ENCODE peak calls at places on chromosomes 4 and X, in ten cellular contexts. One of them, this sample, is unnamed.

GRCh38 chr4:163233321-163233720 is 66.6 kb upstream of the NAF1 start:
- DNase-seq in PC-9: no peak
- DNase-seq in ecto neural progenitor cell: no peak
- DNase-seq in NCI-H2171 treated with DMSO at 0.1 percent for 48 hours: no peak
- DNase-seq in naive thymus-derived CD8-positive, alpha-beta T cell: no peak
- DNase-seq in left lung: no peak
- DNase-seq in fibroblast of mammary gland: no peak
- DNase-seq in RWPE2: no peak
- DNase-seq in NCI-H187: no peak
- DNase-seq in AG08395: no peak
- DNase-seq in this sample: no peak

GRCh38 chr4:65868096-65868824 is 198.0 kb upstream of the EPHA5 start:
- DNase-seq in ecto neural progenitor cell: no peak
- DNase-seq in naive thymus-derived CD8-positive, alpha-beta T cell: no peak
- DNase-seq in fibroblast of mammary gland: no peak
- DNase-seq in left lung: no peak
- DNase-seq in PC-9: peak; percentile 36
- DNase-seq in RWPE2: no peak
- DNase-seq in AG08395: no peak
- DNase-seq in NCI-H2171 treated with DMSO at 0.1 percent for 48 hours: no peak
- DNase-seq in NCI-H187: no peak
- DNase-seq in this sample: no peak

GRCh38 chr4:163157157-163157556 is 9.5 kb downstream of the NAF1 start:
- DNase-seq in NCI-H2171 treated with DMSO at 0.1 percent for 48 hours: no peak
- DNase-seq in left lung: no peak
- DNase-seq in ecto neural progenitor cell: no peak
- DNase-seq in naive thymus-derived CD8-positive, alpha-beta T cell: no peak
- DNase-seq in RWPE2: no peak
- DNase-seq in PC-9: no peak
- DNase-seq in fibroblast of mammary gland: peak; percentile 71
- DNase-seq in NCI-H187: no peak
- DNase-seq in AG08395: peak; percentile 58
- DNase-seq in this sample: no peak

GRCh38 chr4:184403384-184403781 is 71.0 kb downstream of the IRF2 start:
- DNase-seq in ecto neural progenitor cell: no peak
- DNase-seq in naive thymus-derived CD8-positive, alpha-beta T cell: no peak
- DNase-seq in AG08395: no peak
- DNase-seq in fibroblast of mammary gland: no peak
- DNase-seq in left lung: no peak
- DNase-seq in NCI-H2171 treated with DMSO at 0.1 percent for 48 hours: no peak
- DNase-seq in NCI-H187: no peak
- DNase-seq in PC-9: no peak
- DNase-seq in RWPE2: no peak
- DNase-seq in this sample: no peak

GRCh38 chr4:172899861-172900260 is 268.8 kb upstream of the GALNT7 start:
- DNase-seq in fibroblast of mammary gland: no peak
- DNase-seq in naive thymus-derived CD8-positive, alpha-beta T cell: no peak
- DNase-seq in NCI-H2171 treated with DMSO at 0.1 percent for 48 hours: no peak
- DNase-seq in left lung: no peak
- DNase-seq in NCI-H187: no peak
- DNase-seq in PC-9: peak; percentile 35
- DNase-seq in ecto neural progenitor cell: no peak
- DNase-seq in RWPE2: no peak
- DNase-seq in AG08395: no peak
- DNase-seq in this sample: no peak

GRCh38 chr4:40721730-40722171 is 28.0 kb upstream of the NSUN7 start:
- DNase-seq in NCI-H2171 treated with DMSO at 0.1 percent for 48 hours: no peak
- DNase-seq in fibroblast of mammary gland: peak; percentile 26
- DNase-seq in RWPE2: no peak
- DNase-seq in PC-9: peak; percentile 90
- DNase-seq in left lung: no peak
- DNase-seq in ecto neural progenitor cell: no peak
- DNase-seq in NCI-H187: no peak
- DNase-seq in naive thymus-derived CD8-positive, alpha-beta T cell: no peak
- DNase-seq in AG08395: no peak
- DNase-seq in this sample: no peak

GRCh38 chr4:25092139-25092538 is 61.4 kb upstream of the LGI2 start:
- DNase-seq in left lung: no peak
- DNase-seq in ecto neural progenitor cell: no peak
- DNase-seq in naive thymus-derived CD8-positive, alpha-beta T cell: no peak
- DNase-seq in NCI-H187: no peak
- DNase-seq in AG08395: no peak
- DNase-seq in fibroblast of mammary gland: no peak
- DNase-seq in NCI-H2171 treated with DMSO at 0.1 percent for 48 hours: peak; percentile 13
- DNase-seq in PC-9: no peak
- DNase-seq in RWPE2: no peak
- DNase-seq in this sample: no peak

GRCh38 chr4:81404294-81404693 is 67.4 kb downstream of the RASGEF1B start:
- DNase-seq in NCI-H187: no peak
- DNase-seq in left lung: no peak
- DNase-seq in fibroblast of mammary gland: peak; percentile 5
- DNase-seq in naive thymus-derived CD8-positive, alpha-beta T cell: no peak
- DNase-seq in RWPE2: no peak
- DNase-seq in ecto neural progenitor cell: no peak
- DNase-seq in PC-9: no peak
- DNase-seq in AG08395: peak; percentile 18
- DNase-seq in NCI-H2171 treated with DMSO at 0.1 percent for 48 hours: no peak
- DNase-seq in this sample: peak; percentile 2

GRCh38 chrX:97057349-97057909 is 173.7 kb downstream of the RPA4 start:
- DNase-seq in NCI-H2171 treated with DMSO at 0.1 percent for 48 hours: peak; percentile 61
- DNase-seq in RWPE2: no peak
- DNase-seq in left lung: no peak
- DNase-seq in PC-9: peak; percentile 59
- DNase-seq in fibroblast of mammary gland: no peak
- DNase-seq in naive thymus-derived CD8-positive, alpha-beta T cell: no peak
- DNase-seq in ecto neural progenitor cell: no peak
- DNase-seq in AG08395: no peak
- DNase-seq in NCI-H187: no peak
- DNase-seq in this sample: peak; percentile 41

GRCh38 chr4:123418486-123418931 is 21.9 kb downstream of the SPRY1 start:
- DNase-seq in PC-9: peak; percentile 99
- DNase-seq in ecto neural progenitor cell: peak; percentile 58
- DNase-seq in fibroblast of mammary gland: peak; percentile 84
- DNase-seq in NCI-H2171 treated with DMSO at 0.1 percent for 48 hours: no peak
- DNase-seq in naive thymus-derived CD8-positive, alpha-beta T cell: no peak
- DNase-seq in left lung: no peak
- DNase-seq in AG08395: peak; percentile 90
- DNase-seq in RWPE2: no peak
- DNase-seq in NCI-H187: peak; percentile 66
- DNase-seq in this sample: peak; percentile 62

GRCh38 chrX:50971390-50971789 is 60.9 kb downstream of the BMP15 start:
- DNase-seq in ecto neural progenitor cell: no peak
- DNase-seq in NCI-H2171 treated with DMSO at 0.1 percent for 48 hours: no peak
- DNase-seq in NCI-H187: no peak
- DNase-seq in left lung: no peak
- DNase-seq in naive thymus-derived CD8-positive, alpha-beta T cell: no peak
- DNase-seq in RWPE2: no peak
- DNase-seq in PC-9: no peak
- DNase-seq in AG08395: no peak
- DNase-seq in fibroblast of mammary gland: peak; percentile 50
- DNase-seq in this sample: no peak

GRCh38 chr4:74330295-74330750 is 22.1 kb downstream of the EPGN start:
- DNase-seq in RWPE2: no peak
- DNase-seq in PC-9: no peak
- DNase-seq in fibroblast of mammary gland: no peak
- DNase-seq in ecto neural progenitor cell: no peak
- DNase-seq in naive thymus-derived CD8-positive, alpha-beta T cell: no peak
- DNase-seq in NCI-H187: no peak
- DNase-seq in left lung: no peak
- DNase-seq in AG08395: no peak
- DNase-seq in NCI-H2171 treated with DMSO at 0.1 percent for 48 hours: no peak
- DNase-seq in this sample: no peak

GRCh38 chr4:75990129-75990528 is 616 bp downstream of the SDAD1 start:
- DNase-seq in RWPE2: no peak
- DNase-seq in fibroblast of mammary gland: peak; percentile 55
- DNase-seq in ecto neural progenitor cell: no peak
- DNase-seq in naive thymus-derived CD8-positive, alpha-beta T cell: no peak
- DNase-seq in NCI-H2171 treated with DMSO at 0.1 percent for 48 hours: no peak
- DNase-seq in NCI-H187: no peak
- DNase-seq in AG08395: no peak
- DNase-seq in left lung: no peak
- DNase-seq in PC-9: no peak
- DNase-seq in this sample: no peak

GRCh38 chrX:32483534-32484136 is 727.7 kb downstream of the DMD start:
- DNase-seq in ecto neural progenitor cell: no peak
- DNase-seq in naive thymus-derived CD8-positive, alpha-beta T cell: no peak
- DNase-seq in RWPE2: no peak
- DNase-seq in PC-9: no peak
- DNase-seq in NCI-H2171 treated with DMSO at 0.1 percent for 48 hours: peak; percentile 0
- DNase-seq in NCI-H187: no peak
- DNase-seq in AG08395: no peak
- DNase-seq in left lung: no peak
- DNase-seq in fibroblast of mammary gland: no peak
- DNase-seq in this sample: no peak

This sample was measured in NCI-H2107.